ENCODE peak calls at places on chromosomes 3 and 15, in five cellular contexts. One of them, this sample, is unnamed. For H3K9me3 and H3K27me3, the result is how much of the 10 kb centered on the place peaks cover.

GRCh38 chr3:126034481-126035361 is 49.2 kb downstream of the SLC41A3 start:
- DNase-seq in mammary epithelial cell: peak
- DNase-seq in fibroblast of lung: no peak
- DNase-seq in uterus: peak
- DNase-seq in HCT116: no peak
- DNase-seq in this sample: no peak

GRCh38 chr3:53891500-53892334 is at the start of gene SELENOK:
- DNase-seq in fibroblast of lung: peak
- DNase-seq in mammary epithelial cell: peak
- DNase-seq in HCT116: peak
- DNase-seq in uterus: peak
- DNase-seq in this sample: peak

GRCh38 chr3:129608087-129608935 is 1.8 kb upstream of the PLXND1 start:
- DNase-seq in fibroblast of lung: peak
- DNase-seq in uterus: no peak
- DNase-seq in mammary epithelial cell: no peak
- DNase-seq in HCT116: no peak
- DNase-seq in this sample: peak

GRCh38 chr15:100345438-100345837 is 3.7 kb upstream of the ADAMTS17 start:
- DNase-seq in mammary epithelial cell: no peak
- DNase-seq in uterus: no peak
- DNase-seq in fibroblast of lung: no peak
- DNase-seq in HCT116: no peak
- DNase-seq in this sample: no peak

GRCh38 chr15:44736261-44736765 is at the start of gene TRIM69:
- DNase-seq in uterus: no peak
- DNase-seq in fibroblast of lung: no peak
- DNase-seq in HCT116: no peak
- DNase-seq in mammary epithelial cell: no peak
- DNase-seq in this sample: no peak

GRCh38 chr3:188153498-188153948 is 434 bp upstream of the LPP start:
- DNase-seq in fibroblast of lung: peak
- DNase-seq in mammary epithelial cell: peak
- DNase-seq in HCT116: peak
- DNase-seq in uterus: peak
- DNase-seq in this sample: peak

GRCh38 chr3:188792788-188793187 is 379.0 kb upstream of the TPRG1 start:
- DNase-seq in fibroblast of lung: peak
- DNase-seq in HCT116: no peak
- DNase-seq in uterus: no peak
- DNase-seq in mammary epithelial cell: no peak
- DNase-seq in this sample: peak

GRCh38 chr3:113521981-113522380 is 7.0 kb upstream of the SPICE1 start:
- DNase-seq in mammary epithelial cell: no peak
- DNase-seq in fibroblast of lung: no peak
- DNase-seq in uterus: no peak
- DNase-seq in HCT116: no peak
- DNase-seq in this sample: no peak

GRCh38 chr15:56988219-56988618 is 69.8 kb downstream of the TCF12 start:
- DNase-seq in mammary epithelial cell: no peak
- DNase-seq in fibroblast of lung: no peak
- DNase-seq in HCT116: no peak
- DNase-seq in uterus: no peak
- DNase-seq in this sample: no peak

GRCh38 chr3:178456942-178457341 is 79.3 kb upstream of the KCNMB2 start:
- DNase-seq in HCT116: no peak
- DNase-seq in mammary epithelial cell: no peak
- DNase-seq in uterus: no peak
- DNase-seq in fibroblast of lung: no peak
- DNase-seq in this sample: no peak

GRCh38 chr3:105513886-105514285 is 147.2 kb downstream of the ALCAM start:
- DNase-seq in uterus: no peak
- DNase-seq in fibroblast of lung: no peak
- DNase-seq in mammary epithelial cell: peak
- DNase-seq in HCT116: no peak
- DNase-seq in this sample: no peak

GRCh38 chr3:71395470-71395869 is 188.1 kb downstream of the FOXP1 start:
- DNase-seq in uterus: no peak
- DNase-seq in HCT116: no peak
- DNase-seq in mammary epithelial cell: no peak
- DNase-seq in fibroblast of lung: no peak
- DNase-seq in this sample: no peak

GRCh38 chr3:25493786-25494185 is 65.7 kb downstream of the RARB start:
- DNase-seq in HCT116: no peak
- DNase-seq in mammary epithelial cell: peak
- DNase-seq in fibroblast of lung: no peak
- DNase-seq in uterus: no peak
- DNase-seq in this sample: peak

GRCh38 chr15:82648257-82649103 is 1.3 kb upstream of the CPEB1 start:
- DNase-seq in uterus: peak
- DNase-seq in fibroblast of lung: peak
- DNase-seq in HCT116: no peak
- DNase-seq in mammary epithelial cell: no peak
- DNase-seq in this sample: no peak

GRCh38 chr3:29240248-29240647 is 40.6 kb upstream of the RBMS3 start:
- DNase-seq in mammary epithelial cell: peak
- DNase-seq in uterus: no peak
- DNase-seq in HCT116: no peak
- DNase-seq in fibroblast of lung: peak
- DNase-seq in this sample: no peak

GRCh38 chr3:149023951-149024350 is 32.6 kb downstream of the GYG1 start:
- DNase-seq in uterus: no peak
- DNase-seq in fibroblast of lung: no peak
- DNase-seq in mammary epithelial cell: peak
- DNase-seq in HCT116: no peak
- DNase-seq in this sample: peak

GRCh38 chr3:196419386-196419785 is 12.8 kb downstream of the UBXN7 start:
- DNase-seq in fibroblast of lung: no peak
- DNase-seq in mammary epithelial cell: no peak
- DNase-seq in HCT116: no peak
- DNase-seq in uterus: no peak
- DNase-seq in this sample: no peak

GRCh38 chr15:39472661-39473657 is 107.9 kb upstream of the THBS1 start:
- DNase-seq in fibroblast of lung: peak
- DNase-seq in mammary epithelial cell: no peak
- DNase-seq in HCT116: no peak
- DNase-seq in uterus: peak
- DNase-seq in this sample: no peak

GRCh38 chr3:176953106-176954080 is 243.9 kb downstream of the TBL1XR1 start:
- DNase-seq in uterus: peak
- DNase-seq in mammary epithelial cell: no peak
- DNase-seq in HCT116: no peak
- DNase-seq in fibroblast of lung: peak
- DNase-seq in this sample: peak

GRCh38 chr3:101134331-101134730 is 141.1 kb upstream of the ABI3BP start:
- DNase-seq in mammary epithelial cell: no peak
- DNase-seq in HCT116: no peak
- DNase-seq in uterus: no peak
- DNase-seq in fibroblast of lung: no peak
- DNase-seq in this sample: no peak

GRCh38 chr15:57505949-57506391 is 85.7 kb upstream of the MYZAP start:
- DNase-seq in mammary epithelial cell: peak
- DNase-seq in uterus: peak
- DNase-seq in HCT116: no peak
- DNase-seq in fibroblast of lung: peak
- DNase-seq in this sample: no peak

GRCh38 chr3:73144276-73144675 is 82.8 kb downstream of the EBLN2 start:
- DNase-seq in mammary epithelial cell: no peak
- DNase-seq in HCT116: no peak
- DNase-seq in uterus: no peak
- DNase-seq in fibroblast of lung: peak
- DNase-seq in this sample: no peak

GRCh38 chr15:36958611-36959010 is 141.7 kb downstream of the MEIS2 start:
- DNase-seq in mammary epithelial cell: peak
- DNase-seq in uterus: no peak
- DNase-seq in HCT116: no peak
- DNase-seq in fibroblast of lung: no peak
- DNase-seq in this sample: no peak

GRCh38 chr15:60787737-60788513 is 309.0 kb upstream of the ICE2 start:
- DNase-seq in HCT116: no peak
- DNase-seq in mammary epithelial cell: no peak
- DNase-seq in uterus: no peak
- DNase-seq in fibroblast of lung: no peak
- DNase-seq in this sample: no peak

GRCh38 chr15:44738340-44738984 is 2.1 kb downstream of the TRIM69 start:
- DNase-seq in HCT116: peak
- DNase-seq in fibroblast of lung: peak
- DNase-seq in uterus: no peak
- DNase-seq in mammary epithelial cell: peak
- DNase-seq in this sample: no peak

GRCh38 chr3:111715911-111716523 is 120.9 kb upstream of the ZBED2 start:
- DNase-seq in uterus: peak
- DNase-seq in mammary epithelial cell: no peak
- DNase-seq in fibroblast of lung: peak
- DNase-seq in HCT116: no peak
- DNase-seq in this sample: peak

GRCh38 chr15:76492538-76492937 is 156.0 kb downstream of the ISL2 start:
- DNase-seq in HCT116: no peak
- DNase-seq in mammary epithelial cell: no peak
- DNase-seq in fibroblast of lung: no peak
- DNase-seq in uterus: no peak
- DNase-seq in this sample: no peak

GRCh38 chr3:124491098-124491497 is 239.2 kb upstream of the UMPS start:
- DNase-seq in fibroblast of lung: no peak
- DNase-seq in uterus: no peak
- DNase-seq in mammary epithelial cell: no peak
- DNase-seq in HCT116: no peak
- DNase-seq in this sample: no peak

GRCh38 chr3:42651248-42652091 is 2.0 kb upstream of the ZBTB47 start:
- DNase-seq in uterus: no peak
- DNase-seq in HCT116: no peak
- DNase-seq in mammary epithelial cell: peak
- DNase-seq in fibroblast of lung: peak
- DNase-seq in this sample: peak

GRCh38 chr3:58584690-58585004 is 7.5 kb upstream of the FAM107A start:
- DNase-seq in uterus: no peak
- DNase-seq in fibroblast of lung: peak
- DNase-seq in HCT116: no peak
- DNase-seq in mammary epithelial cell: no peak
- DNase-seq in this sample: no peak

GRCh38 chr3:58578873-58579272 is 1.7 kb upstream of the FAM107A start:
- DNase-seq in uterus: no peak
- DNase-seq in HCT116: no peak
- DNase-seq in mammary epithelial cell: no peak
- DNase-seq in fibroblast of lung: no peak
- DNase-seq in this sample: no peak

GRCh38 chr3:58581328-58582091 is 4.3 kb upstream of the FAM107A start:
- DNase-seq in mammary epithelial cell: no peak
- DNase-seq in fibroblast of lung: no peak
- DNase-seq in uterus: no peak
- DNase-seq in HCT116: no peak
- DNase-seq in this sample: no peak

GRCh38 chr3:58577269-58577821 is at the start of gene FAM107A:
- DNase-seq in mammary epithelial cell: no peak
- DNase-seq in fibroblast of lung: peak
- DNase-seq in HCT116: no peak
- DNase-seq in uterus: peak
- DNase-seq in this sample: peak

GRCh38 chr3:58580826-58581327 is 3.7 kb upstream of the FAM107A start:
- DNase-seq in mammary epithelial cell: no peak
- DNase-seq in HCT116: no peak
- DNase-seq in fibroblast of lung: no peak
- DNase-seq in uterus: no peak
- DNase-seq in this sample: no peak
- H3K9me3 ChIP-seq in mammary epithelial cell: under half
- H3K9me3 ChIP-seq in HCT116: under half
- H3K9me3 ChIP-seq in fibroblast of lung: under half
- H3K9me3 ChIP-seq in uterus: under half
- H3K9me3 ChIP-seq in this sample: under half

GRCh38 chr3:94310736-94311135 is 247.9 kb downstream of the NSUN3 start:
- DNase-seq in HCT116: no peak
- DNase-seq in mammary epithelial cell: no peak
- DNase-seq in uterus: no peak
- DNase-seq in fibroblast of lung: no peak
- DNase-seq in this sample: no peak

GRCh38 chr3:94305835-94306685 is 243.2 kb downstream of the NSUN3 start:
- DNase-seq in mammary epithelial cell: no peak
- DNase-seq in HCT116: no peak
- DNase-seq in fibroblast of lung: no peak
- DNase-seq in uterus: no peak
- DNase-seq in this sample: no peak

GRCh38 chr3:94308767-94309166 is 245.9 kb downstream of the NSUN3 start:
- DNase-seq in uterus: no peak
- DNase-seq in fibroblast of lung: no peak
- DNase-seq in HCT116: no peak
- DNase-seq in mammary epithelial cell: no peak
- DNase-seq in this sample: no peak

GRCh38 chr3:94304953-94305352 is 242.1 kb downstream of the NSUN3 start:
- DNase-seq in mammary epithelial cell: no peak
- DNase-seq in fibroblast of lung: no peak
- DNase-seq in uterus: no peak
- DNase-seq in HCT116: no peak
- DNase-seq in this sample: no peak

GRCh38 chr3:94307588-94307987 is 244.7 kb downstream of the NSUN3 start:
- DNase-seq in HCT116: no peak
- DNase-seq in fibroblast of lung: no peak
- DNase-seq in mammary epithelial cell: peak
- DNase-seq in uterus: no peak
- DNase-seq in this sample: peak
- H3K27me3 ChIP-seq in HCT116: under half
- H3K27me3 ChIP-seq in fibroblast of lung: under half
- H3K27me3 ChIP-seq in mammary epithelial cell: under half
- H3K27me3 ChIP-seq in uterus: under half
- H3K27me3 ChIP-seq in this sample: under half

DNA sequence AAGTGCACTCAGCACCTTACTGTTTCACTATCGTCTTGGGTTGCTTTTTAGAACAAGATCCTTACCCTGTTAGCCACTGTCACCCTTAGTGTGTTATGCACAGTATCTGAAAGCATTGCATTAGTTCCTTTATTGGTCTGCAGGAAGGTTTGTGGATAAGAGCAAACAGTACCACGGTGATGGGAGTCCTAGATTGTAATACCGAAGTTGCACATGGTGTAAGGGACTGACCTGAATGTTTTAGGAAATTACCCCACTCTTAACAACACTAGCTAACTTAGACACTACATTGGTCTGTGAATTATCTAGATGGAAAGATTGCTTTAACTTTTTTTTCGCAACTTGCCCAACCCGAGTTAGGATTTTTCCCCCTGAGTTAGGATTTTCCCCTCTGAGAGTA is 1.3 kb downstream of the STT3B start:
- DNase-seq in HCT116: no peak
- DNase-seq in fibroblast of lung: peak
- DNase-seq in uterus: no peak
- DNase-seq in mammary epithelial cell: peak
- DNase-seq in this sample: no peak
- H3K4me3 ChIP-seq in HCT116: peak
- H3K4me3 ChIP-seq in fibroblast of lung: peak
- H3K4me3 ChIP-seq in uterus: peak
- H3K4me3 ChIP-seq in mammary epithelial cell: peak
- H3K4me3 ChIP-seq in this sample: peak

DNA sequence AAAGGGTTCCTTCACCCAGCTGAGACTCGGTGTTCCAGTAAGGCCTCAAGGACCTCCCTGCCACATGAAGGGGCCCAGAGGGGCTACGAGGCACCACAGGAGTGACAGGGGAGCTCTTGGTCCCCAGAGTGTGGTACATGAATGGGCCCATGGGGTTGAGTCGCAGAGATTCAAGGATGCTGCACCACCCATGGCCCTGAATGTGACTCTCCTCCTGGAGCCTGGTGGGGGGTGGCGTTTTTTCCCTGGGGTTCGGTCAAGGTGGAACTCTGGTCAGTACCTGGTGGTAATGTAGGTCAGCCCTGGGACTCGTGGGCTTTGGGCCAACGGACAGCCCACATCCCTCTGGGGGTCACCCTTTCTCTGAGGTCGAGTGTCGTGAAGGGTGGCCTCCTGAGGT is 204.0 kb downstream of the UBE3A start:
- DNase-seq in HCT116: no peak
- DNase-seq in fibroblast of lung: no peak
- DNase-seq in mammary epithelial cell: no peak
- DNase-seq in uterus: no peak
- DNase-seq in this sample: no peak
- H3K9me3 ChIP-seq in HCT116: under half
- H3K9me3 ChIP-seq in fibroblast of lung: under half
- H3K9me3 ChIP-seq in mammary epithelial cell: half or more
- H3K9me3 ChIP-seq in uterus: under half
- H3K9me3 ChIP-seq in this sample: under half